ENCODE peak calls at places on chromosomes 4 and X, in six cellular contexts. X is activated effector memory CD4-positive, alpha-beta T cell treated with Interleukin-2 at 50 U/mL for 16 hours; G is HTR-8/SVneo; F is GM13977; L is NCI-H1930; K is LHCN-M2. Y is an unnamed sample.

GRCh38 chr4:8468746-8469535 is 28.4 kb downstream of the TRMT44 start:
- DNase-seq in K (peak), X (peak), L (no peak), F (peak), G (peak), Y (no peak)

GRCh38 chr4:65018313-65018712 is 609.1 kb upstream of the TECRL start:
- DNase-seq in K (no peak), X (no peak), G (no peak), F (no peak), L (no peak), Y (no peak)

GRCh38 chr4:9811796-9812195 is 30.4 kb downstream of the DRD5 start:
- DNase-seq in X (no peak), K (no peak), G (no peak), F (no peak), L (no peak), Y (no peak)

GRCh38 chrX:74535633-74536141 is 78.7 kb downstream of the RLIM start:
- DNase-seq in G (peak), X (peak), F (peak), K (peak), L (no peak), Y (peak)

GRCh38 chr4:52659016-52659721 is at the start of gene USP46:
- DNase-seq in X (peak), F (peak), L (no peak), K (peak), G (peak), Y (peak)

GRCh38 chrX:110743679-110744340 is 51.8 kb downstream of the CHRDL1 start:
- DNase-seq in L (no peak), F (no peak), G (no peak), X (no peak), K (no peak), Y (no peak)

GRCh38 chr4:17276821-17277220 is 235.1 kb downstream of the QDPR start:
- DNase-seq in F (no peak), K (no peak), X (no peak), G (no peak), L (no peak), Y (no peak)

GRCh38 chrX:13094780-13095425 is 50.5 kb upstream of the FAM9C start:
- DNase-seq in K (peak), L (no peak), F (no peak), X (no peak), G (no peak), Y (peak)

GRCh38 chrX:30913556-30913955 is 24.5 kb upstream of the TAB3 start:
- DNase-seq in G (no peak), K (no peak), L (no peak), X (no peak), F (no peak), Y (no peak)

GRCh38 chr4:3307060-3307459 is 14.2 kb downstream of the RGS12 start:
- DNase-seq in L (no peak), G (no peak), F (no peak), K (no peak), X (no peak), Y (no peak)

GRCh38 chr4:2288051-2288541 is 26.2 kb upstream of the MXD4 start:
- DNase-seq in K (no peak), X (no peak), L (no peak), G (no peak), F (no peak), Y (no peak)

Y was measured in SHP77.